ENCODE peak calls at places on chromosomes 12 and 14, in four cellular contexts. C is lower lobe of right lung, K is fibroblast of gingiva, U is Right ventricle myocardium inferior. O is an unnamed sample.

GRCh38 chr12:26088999-26089398 is 35.8 kb downstream of the BHLHE41 start:
- DNase-seq in K (no peak), C (peak), U (no peak), O (no peak)

GRCh38 chr14:85102591-85102990 is 427.4 kb upstream of the FLRT2 start:
- DNase-seq in K (no peak), U (no peak), C (no peak), O (no peak)

GRCh38 chr14:97267509-97267908 is 470.3 kb downstream of the VRK1 start:
- DNase-seq in C (no peak), K (no peak), U (no peak), O (no peak)

GRCh38 chr12:97912943-97913342 is 450.3 kb downstream of the RMST start:
- DNase-seq in C (no peak), U (no peak), K (peak), O (no peak)

GRCh38 chr12:118060301-118061010 is 523 bp downstream of the WSB2 start:
- DNase-seq in C (peak), K (no peak), U (peak), O (peak)

GRCh38 chr12:49369723-49370145 is 2.5 kb downstream of the SPATS2 start:
- DNase-seq in K (peak), C (no peak), U (no peak), O (no peak)

GRCh38 chr12:28240853-28241252 is 50.6 kb downstream of the CCDC91 start:
- DNase-seq in U (no peak), C (no peak), K (no peak), O (no peak)

GRCh38 chr14:99602054-99602787 is 1.8 kb downstream of the CCDC85C start:
- DNase-seq in U (peak), C (peak), K (no peak), O (no peak)

GRCh38 chr14:88143817-88144216 is 138.9 kb downstream of the GPR65 start:
- DNase-seq in U (no peak), C (no peak), K (no peak), O (no peak)

GRCh38 chr12:43742106-43742505 is 16.5 kb downstream of the PUS7L start:
- DNase-seq in C (no peak), K (peak), U (no peak), O (no peak)

GRCh38 chr12:49346659-49347306 is at the start of gene DNAJC22:
- DNase-seq in U (no peak), K (no peak), C (no peak), O (peak)